ENCODE peak calls at places on chromosomes 3 and 15, in ten cellular contexts. S is CMK; Y is HT1080; O is MM.1S; W is posterior vena cava; Q is NB4; D is CD4-positive, alpha-beta T cell; A is mesenteric fat pad; N is fibroblast of lung; J is activated CD4-positive, alpha-beta T cell treated with anti-CD3 and anti-CD28 coated beads, Interleukin-2, amount 50 U/mL, for 24 hours. R is an unnamed sample.

GRCh38 chr3:87856126-87856525 is 202.7 kb downstream of the CGGBP1 start:
- DNase-seq in W (no peak), N (no peak), Y (no peak), J (no peak), O (no peak), S (no peak), Q (no peak), D (no peak), A (no peak), R (no peak)

GRCh38 chr3:121566773-121567172 is 976 bp upstream of the ARGFX start:
- DNase-seq in A (no peak), O (no peak), W (no peak), J (no peak), N (no peak), Y (peak), S (no peak), Q (no peak), D (no peak), R (no peak)

GRCh38 chr15:70508561-70509281 is 254.6 kb downstream of the UACA start:
- DNase-seq in O (no peak), J (no peak), A (no peak), N (peak), Y (peak), D (no peak), S (no peak), W (peak), Q (peak), R (peak)

GRCh38 chr3:190252080-190252479 is 70.2 kb downstream of the CLDN1 start:
- DNase-seq in N (peak), W (no peak), D (no peak), J (no peak), A (no peak), Y (no peak), Q (peak), O (no peak), S (no peak), R (no peak)

GRCh38 chr3:141083831-141084624 is 32.9 kb downstream of the SPSB4 start:
- DNase-seq in Y (no peak), D (no peak), Q (peak), O (no peak), W (peak), J (no peak), N (no peak), S (no peak), A (no peak), R (no peak)

GRCh38 chr15:42695527-42696071 is 41.3 kb downstream of the CDAN1 start:
- DNase-seq in Q (peak), O (no peak), A (no peak), Y (no peak), W (no peak), S (no peak), J (no peak), D (no peak), N (no peak), R (no peak)

GRCh38 chr15:65579762-65580161 is 31.2 kb downstream of the INTS14 start:
- DNase-seq in Q (no peak), S (no peak), J (no peak), O (no peak), Y (no peak), A (no peak), N (no peak), W (no peak), D (no peak), R (no peak)

GRCh38 chr3:185366913-185367312 is 4.0 kb downstream of the MAP3K13 start:
- DNase-seq in S (no peak), W (no peak), Y (no peak), D (no peak), A (no peak), J (no peak), N (no peak), Q (no peak), O (no peak), R (no peak)

GRCh38 chr3:53379898-53380297 is 32.6 kb upstream of the DCP1A start:
- DNase-seq in O (no peak), A (no peak), J (no peak), W (no peak), Q (no peak), N (no peak), Y (no peak), D (no peak), S (no peak), R (no peak)

GRCh38 chr3:144756704-144757440 is 785.2 kb downstream of the DIPK2A start:
- DNase-seq in S (no peak), D (no peak), J (no peak), W (no peak), A (no peak), Y (no peak), N (no peak), O (no peak), Q (no peak), R (no peak)

GRCh38 chr15:23437146-23437545 is 9.9 kb downstream of the GOLGA6L2 start:
- DNase-seq in S (no peak), A (no peak), N (no peak), O (no peak), J (no peak), Q (no peak), Y (no peak), W (no peak), D (no peak), R (no peak)

GRCh38 chr15:51119120-51119519 is 24.4 kb upstream of the TNFAIP8L3 start:
- DNase-seq in S (no peak), Y (no peak), W (no peak), J (no peak), D (no peak), O (no peak), Q (no peak), N (no peak), A (no peak), R (no peak)

GRCh38 chr3:161682715-161683114 is 186.1 kb downstream of the OTOL1 start:
- DNase-seq in J (no peak), Q (no peak), N (no peak), S (no peak), D (no peak), O (peak), Y (peak), A (no peak), W (no peak), R (no peak)

GRCh38 chr15:74369756-74370155 is 2.3 kb upstream of the CYP11A1 start:
- DNase-seq in A (peak), N (no peak), D (no peak), W (no peak), O (no peak), Y (no peak), S (no peak), J (no peak), Q (no peak), R (no peak)

R was measured in RWPE2.